ENCODE peak calls at places on chromosomes 12 and 14, in five cellular contexts. X is A549, J is endothelial cell of umbilical vein, P is esophagus squamous epithelium, E is lower leg skin. C is an unnamed sample.

GRCh38 chr14:73463411-73463810 is 5.1 kb upstream of the NUMB start:
- DNase-seq in E (peak), P (no peak), J (peak), X (peak), C (no peak)

GRCh38 chr12:1799882-1800645 is 20.3 kb upstream of the LRTM2 start:
- DNase-seq in J (no peak), E (peak), P (no peak), X (no peak), C (no peak)

GRCh38 chr14:92460541-92460915 is 53.1 kb upstream of the RIN3 start:
- DNase-seq in E (no peak), P (no peak), J (no peak), X (no peak), C (peak)

GRCh38 chr12:2651061-2651965 is 143.5 kb upstream of the FKBP4 start:
- DNase-seq in P (no peak), X (no peak), J (no peak), E (peak), C (no peak)

GRCh38 chr14:85241022-85241880 is 288.7 kb upstream of the FLRT2 start:
- DNase-seq in E (no peak), P (no peak), X (no peak), J (peak), C (no peak)

GRCh38 chr12:116361404-116362223 is 84.1 kb upstream of the MED13L start:
- DNase-seq in X (no peak), P (no peak), J (no peak), E (no peak), C (no peak)

GRCh38 chr12:8609061-8609570 is 3.5 kb downstream of the AICDA start:
- DNase-seq in X (peak), J (peak), E (no peak), P (no peak), C (no peak)

GRCh38 chr12:12636641-12637040 is 25.0 kb downstream of the CREBL2 start:
- DNase-seq in J (no peak), E (no peak), P (no peak), X (no peak), C (no peak)

DNA sequence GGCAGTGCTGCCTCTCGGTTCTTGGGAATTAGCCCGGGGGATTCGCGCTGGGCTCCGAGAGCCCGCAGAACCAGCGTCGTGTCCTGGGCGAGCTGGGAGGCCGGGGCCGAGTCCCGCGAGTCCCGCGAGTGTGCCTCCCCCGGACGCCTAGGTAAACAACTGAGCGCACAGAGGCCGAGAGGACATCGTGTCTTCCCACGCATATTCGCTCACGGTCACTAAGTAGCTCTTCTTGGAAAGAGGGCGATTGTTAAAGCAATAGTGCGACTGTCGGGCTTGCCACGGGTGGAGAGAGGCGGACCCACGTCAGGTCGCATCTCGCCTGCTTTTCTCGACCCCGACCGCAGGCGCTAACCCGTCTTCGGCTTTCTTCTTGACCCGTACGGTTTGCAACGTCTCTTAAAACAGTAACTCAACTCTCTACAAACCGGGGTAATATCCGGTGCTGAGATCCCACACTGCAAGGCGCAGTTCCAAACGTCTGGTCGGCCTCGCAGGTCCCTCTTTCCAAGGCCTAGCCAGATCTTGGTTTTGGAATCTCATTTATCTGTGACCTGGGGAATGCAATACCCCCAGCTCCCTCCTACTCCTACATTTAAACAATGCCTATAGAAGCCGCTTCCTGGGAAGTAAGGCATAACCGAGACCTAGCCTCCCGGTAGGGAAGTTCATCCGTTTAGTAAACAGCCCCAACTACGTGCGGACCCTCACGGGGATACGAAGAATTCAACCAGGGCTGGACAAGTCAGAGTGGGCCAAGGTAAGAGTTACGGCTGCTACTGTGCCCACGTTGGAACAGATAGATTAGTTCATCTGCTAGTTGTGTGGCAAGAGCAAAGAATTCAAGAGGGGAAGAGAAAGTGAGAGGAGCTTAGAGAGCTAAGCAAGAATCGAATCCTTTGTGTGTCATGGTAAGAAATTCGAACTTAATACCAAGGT is 736 bp upstream of the PHLDA1 start:
- DNase-seq in P (no peak), J (peak), X (peak), E (peak), C (no peak)
- TF ChIP-seq POLR2A in P (no peak), J (no peak), X (no peak), E (no peak), C (no peak)

DNA sequence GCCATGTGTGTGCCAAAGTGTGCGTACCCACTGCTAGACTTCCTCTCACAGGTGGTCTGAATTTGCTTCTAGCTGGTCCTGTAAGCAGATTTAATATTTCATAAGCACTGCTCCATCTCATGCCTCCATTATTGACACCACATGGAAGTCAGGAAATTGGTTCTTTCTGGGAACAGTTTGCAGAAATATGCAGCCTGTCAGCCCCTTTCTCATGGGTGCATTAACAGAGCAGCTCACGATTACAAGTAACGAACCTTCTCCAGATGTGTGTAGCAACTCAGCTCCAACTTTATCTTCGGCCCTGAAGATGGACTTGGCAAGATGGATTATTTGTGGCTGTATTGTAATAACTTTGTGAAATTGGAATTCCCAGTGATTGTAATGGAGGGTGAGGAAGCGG is 214.5 kb upstream of the DDHD1 start:
- DNase-seq in P (no peak), E (no peak), J (peak), X (no peak), C (no peak)
- H3K4me3 ChIP-seq in P (no peak), E (no peak), J (no peak), X (no peak), C (no peak)

DNA sequence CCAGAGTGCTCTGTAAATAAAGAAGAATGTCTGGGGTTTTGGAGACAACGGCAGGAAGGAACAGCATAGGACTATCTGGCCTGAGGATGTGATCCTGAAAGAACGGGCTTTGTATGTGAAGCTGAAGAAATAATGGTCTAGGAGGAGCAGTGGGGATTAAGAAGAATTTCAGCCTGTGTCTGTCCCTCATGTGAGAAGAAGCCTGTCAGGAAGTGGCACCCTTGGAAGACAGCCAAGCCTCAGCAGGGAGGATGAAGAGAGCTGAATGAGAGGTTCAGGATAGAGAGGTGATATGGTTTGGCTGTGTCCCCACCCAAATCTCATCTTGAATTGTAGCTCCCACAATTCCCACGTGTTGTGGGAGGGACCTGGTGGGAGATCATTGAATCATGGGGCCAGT is 56.9 kb upstream of the TCL1A start:
- DNase-seq in J (no peak), P (no peak), E (no peak), X (no peak), C (no peak)
- TF ChIP-seq CTCF in J (no peak), P (no peak), E (no peak), X (no peak), C (no peak)

GRCh38 chr12:75704664-75705063 is 193.3 kb upstream of the KRR1 start:
- DNase-seq in J (no peak), P (no peak), E (no peak), X (no peak), C (no peak)
- TF ChIP-seq POLR2A in J (no peak), P (no peak), E (no peak), X (no peak), C (no peak)

GRCh38 chr14:99616832-99617488 is 13.0 kb upstream of the CCDC85C start:
- DNase-seq in E (no peak), P (no peak), X (no peak), J (no peak), C (no peak)
- H3K4me3 ChIP-seq in E (no peak), P (no peak), X (no peak), J (no peak), C (no peak)

GRCh38 chr12:112929715-112930114 is 8.6 kb upstream of the OAS3 start:
- DNase-seq in P (no peak), X (no peak), E (no peak), J (no peak), C (no peak)

GRCh38 chr12:112930350-112930749 is 7.9 kb upstream of the OAS3 start:
- DNase-seq in P (no peak), E (no peak), J (no peak), X (no peak), C (no peak)

GRCh38 chr12:112927475-112927874 is 10.8 kb upstream of the OAS3 start:
- DNase-seq in E (no peak), X (no peak), J (no peak), P (no peak), C (no peak)

GRCh38 chr12:112927925-112928324 is 10.3 kb upstream of the OAS3 start:
- DNase-seq in X (no peak), E (no peak), J (no peak), P (no peak), C (no peak)

DNA sequence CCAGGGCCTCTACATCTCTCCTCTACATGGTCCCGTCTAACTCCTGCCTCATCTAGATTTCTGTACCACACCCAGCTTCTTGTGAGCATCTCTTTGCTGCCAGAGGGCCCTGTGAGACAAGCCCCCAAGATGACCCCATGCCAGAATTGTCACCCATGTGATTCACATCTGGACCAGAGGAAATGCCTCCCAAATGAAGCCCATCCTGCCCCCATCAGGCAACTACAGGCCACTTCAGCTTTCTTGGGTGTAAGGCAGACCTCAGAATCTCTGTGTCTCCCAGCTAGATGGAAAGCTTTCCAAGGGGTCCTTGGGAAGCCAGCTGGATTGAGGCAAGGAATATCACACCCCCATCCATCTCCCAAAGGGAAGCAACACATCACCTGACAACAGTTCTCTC is 9.3 kb upstream of the OAS3 start:
- DNase-seq in J (no peak), X (no peak), P (no peak), E (no peak), C (peak)
- TF ChIP-seq CTCF in J (no peak), X (no peak), P (no peak), E (no peak), C (no peak)

DNA sequence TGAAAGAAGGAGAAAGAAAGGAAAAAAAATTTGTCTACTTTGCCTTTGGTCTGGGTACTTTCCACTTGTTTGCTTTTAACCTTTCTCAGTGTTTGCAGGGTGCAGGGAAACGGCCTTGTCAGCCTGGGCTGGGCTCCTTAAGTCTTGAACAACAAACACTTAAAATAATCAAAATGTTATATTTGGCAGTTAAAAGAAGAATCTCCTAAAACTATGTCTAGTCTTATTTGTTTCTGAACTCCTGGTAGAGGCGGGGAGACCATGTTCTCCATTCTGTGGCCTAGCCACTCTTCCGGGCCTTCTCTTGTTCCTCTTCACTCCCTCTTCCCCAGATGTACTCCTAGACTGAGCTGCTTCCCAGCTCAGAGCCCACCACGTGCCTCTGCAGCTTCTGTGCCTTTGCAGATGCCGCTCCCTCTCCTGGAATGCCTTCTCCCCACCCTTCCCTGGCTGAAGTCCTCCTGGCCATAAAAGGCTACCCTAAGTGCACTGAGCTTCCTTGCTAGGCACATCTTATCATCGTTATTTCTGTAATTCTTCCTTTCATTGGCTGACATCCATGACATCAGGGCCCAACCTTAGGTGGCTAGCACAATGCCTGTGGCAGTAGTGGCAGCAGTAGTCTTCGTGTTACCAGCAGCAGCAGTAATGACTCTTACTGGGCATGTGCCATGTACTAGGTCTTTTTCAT is 432.9 kb downstream of the ZFP36L1 start:
- DNase-seq in X (peak), P (no peak), J (no peak), E (peak), C (no peak)
- TF ChIP-seq POLR2A in X (no peak), P (no peak), J (no peak), E (no peak), C (no peak)

C was measured in vagina.